ENCODE peak calls at places on chromosomes 12 and 14, in seven cellular contexts. One of them, this sample, is unnamed.
A peak's percentile ranks its signal among the peaks of the same experiment; 100 is the strongest.

GRCh38 chr14:94394594-94395305 is 6.3 kb upstream of the SERPINA1 start:
- DNase-seq in GM06990: no peak
- DNase-seq in lung: peak; percentile 69
- DNase-seq in dorsolateral prefrontal cortex: no peak
- DNase-seq in cardiac muscle cell: no peak
- DNase-seq in lower leg skin: peak; percentile 51
- DNase-seq in neural crest cell: no peak
- DNase-seq in this sample: no peak

GRCh38 chr14:52069617-52070431 is 965 bp upstream of the NID2 start:
- DNase-seq in GM06990: peak; percentile 6
- DNase-seq in lung: no peak
- DNase-seq in dorsolateral prefrontal cortex: no peak
- DNase-seq in cardiac muscle cell: peak; percentile 47
- DNase-seq in lower leg skin: no peak
- DNase-seq in neural crest cell: no peak
- DNase-seq in this sample: no peak

GRCh38 chr12:23803547-23803946 is 145.9 kb downstream of the SOX5 start:
- DNase-seq in GM06990: no peak
- DNase-seq in lung: no peak
- DNase-seq in dorsolateral prefrontal cortex: no peak
- DNase-seq in cardiac muscle cell: no peak
- DNase-seq in lower leg skin: no peak
- DNase-seq in neural crest cell: no peak
- DNase-seq in this sample: no peak

GRCh38 chr12:130739571-130739970 is 23.5 kb upstream of the RIMBP2 start:
- DNase-seq in GM06990: no peak
- DNase-seq in lung: no peak
- DNase-seq in dorsolateral prefrontal cortex: no peak
- DNase-seq in cardiac muscle cell: no peak
- DNase-seq in lower leg skin: no peak
- DNase-seq in neural crest cell: no peak
- DNase-seq in this sample: no peak

GRCh38 chr14:81737938-81738337 is 204.3 kb upstream of the SEL1L start:
- DNase-seq in GM06990: no peak
- DNase-seq in lung: no peak
- DNase-seq in dorsolateral prefrontal cortex: no peak
- DNase-seq in cardiac muscle cell: no peak
- DNase-seq in lower leg skin: no peak
- DNase-seq in neural crest cell: no peak
- DNase-seq in this sample: no peak

GRCh38 chr12:63841611-63842010 is 2.9 kb upstream of the SRGAP1 start:
- DNase-seq in GM06990: no peak
- DNase-seq in lung: no peak
- DNase-seq in dorsolateral prefrontal cortex: no peak
- DNase-seq in cardiac muscle cell: no peak
- DNase-seq in lower leg skin: no peak
- DNase-seq in neural crest cell: no peak
- DNase-seq in this sample: no peak

GRCh38 chr14:79281244-79282199 is 929.8 kb downstream of the DIO2 start:
- DNase-seq in GM06990: no peak
- DNase-seq in lung: no peak
- DNase-seq in dorsolateral prefrontal cortex: no peak
- DNase-seq in cardiac muscle cell: peak; percentile 34
- DNase-seq in lower leg skin: no peak
- DNase-seq in neural crest cell: no peak
- DNase-seq in this sample: no peak

GRCh38 chr14:71753976-71754375 is 178.3 kb upstream of the RGS6 start:
- DNase-seq in GM06990: no peak
- DNase-seq in lung: no peak
- DNase-seq in dorsolateral prefrontal cortex: no peak
- DNase-seq in cardiac muscle cell: no peak
- DNase-seq in lower leg skin: no peak
- DNase-seq in neural crest cell: no peak
- DNase-seq in this sample: peak; percentile 73

GRCh38 chr14:30681752-30682355 is 59.7 kb downstream of the SCFD1 start:
- DNase-seq in GM06990: no peak
- DNase-seq in lung: no peak
- DNase-seq in dorsolateral prefrontal cortex: no peak
- DNase-seq in cardiac muscle cell: peak; percentile 5
- DNase-seq in lower leg skin: no peak
- DNase-seq in neural crest cell: no peak
- DNase-seq in this sample: no peak

GRCh38 chr14:99260652-99261551 is 11.1 kb downstream of the BCL11B start:
- DNase-seq in GM06990: no peak
- DNase-seq in lung: no peak
- DNase-seq in dorsolateral prefrontal cortex: no peak
- DNase-seq in cardiac muscle cell: no peak
- DNase-seq in lower leg skin: peak; percentile 17
- DNase-seq in neural crest cell: no peak
- DNase-seq in this sample: no peak

GRCh38 chr12:55843431-55843830 is 695 bp upstream of the MMP19 start:
- DNase-seq in GM06990: no peak
- DNase-seq in lung: no peak
- DNase-seq in dorsolateral prefrontal cortex: no peak
- DNase-seq in cardiac muscle cell: no peak
- DNase-seq in lower leg skin: no peak
- DNase-seq in neural crest cell: no peak
- DNase-seq in this sample: no peak

GRCh38 chr12:52953181-52953841 is 4.4 kb downstream of the KRT18 start:
- DNase-seq in GM06990: no peak
- DNase-seq in lung: no peak
- DNase-seq in dorsolateral prefrontal cortex: no peak
- DNase-seq in cardiac muscle cell: no peak
- DNase-seq in lower leg skin: no peak
- DNase-seq in neural crest cell: no peak
- DNase-seq in this sample: no peak

GRCh38 chr14:62280366-62280765 is 518.1 kb downstream of the SNAPC1 start:
- DNase-seq in GM06990: no peak
- DNase-seq in lung: no peak
- DNase-seq in dorsolateral prefrontal cortex: no peak
- DNase-seq in cardiac muscle cell: no peak
- DNase-seq in lower leg skin: no peak
- DNase-seq in neural crest cell: no peak
- DNase-seq in this sample: no peak

GRCh38 chr12:112408621-112409020 is 784 bp downstream of the RPL6 start:
- DNase-seq in GM06990: no peak
- DNase-seq in lung: no peak
- DNase-seq in dorsolateral prefrontal cortex: no peak
- DNase-seq in cardiac muscle cell: no peak
- DNase-seq in lower leg skin: no peak
- DNase-seq in neural crest cell: no peak
- DNase-seq in this sample: no peak

GRCh38 chr14:95314609-95315008 is 5.1 kb downstream of the CLMN start:
- DNase-seq in GM06990: no peak
- DNase-seq in lung: no peak
- DNase-seq in dorsolateral prefrontal cortex: no peak
- DNase-seq in cardiac muscle cell: no peak
- DNase-seq in lower leg skin: no peak
- DNase-seq in neural crest cell: no peak
- DNase-seq in this sample: no peak

GRCh38 chr14:38721822-38722431 is 381.1 kb downstream of the SEC23A start:
- DNase-seq in GM06990: no peak
- DNase-seq in lung: peak; percentile 51
- DNase-seq in dorsolateral prefrontal cortex: peak; percentile 46
- DNase-seq in cardiac muscle cell: peak; percentile 68
- DNase-seq in lower leg skin: peak; percentile 51
- DNase-seq in neural crest cell: peak; percentile 54
- DNase-seq in this sample: no peak

GRCh38 chr12:58310368-58310767 is 369.0 kb downstream of the ATP23 start:
- DNase-seq in GM06990: no peak
- DNase-seq in lung: no peak
- DNase-seq in dorsolateral prefrontal cortex: no peak
- DNase-seq in cardiac muscle cell: no peak
- DNase-seq in lower leg skin: no peak
- DNase-seq in neural crest cell: no peak
- DNase-seq in this sample: no peak

GRCh38 chr12:42296503-42297109 is 29.3 kb downstream of the ZCRB1 start:
- DNase-seq in GM06990: peak; percentile 15
- DNase-seq in lung: no peak
- DNase-seq in dorsolateral prefrontal cortex: no peak
- DNase-seq in cardiac muscle cell: no peak
- DNase-seq in lower leg skin: no peak
- DNase-seq in neural crest cell: no peak
- DNase-seq in this sample: no peak
- TF ChIP-seq CTCF in GM06990: peak; percentile 55
- TF ChIP-seq CTCF in lung: no peak
- TF ChIP-seq CTCF in dorsolateral prefrontal cortex: peak; percentile 17
- TF ChIP-seq CTCF in cardiac muscle cell: peak; percentile 43
- TF ChIP-seq CTCF in lower leg skin: no peak
- TF ChIP-seq CTCF in neural crest cell: peak; percentile 56
- TF ChIP-seq CTCF in this sample: peak; percentile 41

DNA sequence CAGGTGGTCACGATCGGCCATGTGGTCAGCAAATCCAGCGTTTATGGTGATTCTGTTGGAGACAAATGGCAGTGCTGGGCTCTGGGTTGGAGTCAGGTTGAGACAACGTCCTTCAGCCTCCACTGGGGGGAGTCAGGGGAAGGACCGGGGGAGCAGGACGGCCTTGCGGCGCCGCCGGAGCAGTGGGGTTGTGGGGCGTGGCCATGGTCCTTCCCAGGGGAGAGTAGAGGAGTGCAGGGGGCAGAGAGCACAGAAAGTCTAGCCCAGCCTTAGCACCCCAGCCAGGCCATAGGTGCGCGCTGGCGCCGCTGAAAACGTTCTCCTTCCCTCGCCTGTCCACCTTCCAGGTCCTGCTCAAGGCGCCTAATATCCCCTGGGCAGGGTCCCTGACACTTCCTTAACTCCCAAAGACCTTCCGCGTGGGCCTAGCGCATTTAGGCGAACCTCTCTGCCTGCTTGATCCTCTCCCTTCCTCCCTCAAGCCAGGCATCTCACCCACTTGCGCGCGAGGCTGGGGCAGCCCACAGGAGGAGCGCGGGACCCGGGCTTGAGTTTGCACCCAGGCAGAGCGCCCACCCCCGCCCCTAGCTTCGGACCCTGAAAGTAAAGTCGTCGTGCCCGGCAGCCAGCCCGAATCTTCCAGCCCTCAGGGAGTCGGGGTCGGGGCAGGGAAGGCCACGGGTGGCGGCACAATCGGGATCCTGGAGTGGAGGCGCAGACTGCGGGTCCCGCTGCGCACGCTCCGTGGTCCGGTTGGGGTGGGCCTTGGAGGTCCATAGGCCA is 3.1 kb upstream of the KIF26A start:
- DNase-seq in GM06990: no peak
- DNase-seq in lung: no peak
- DNase-seq in dorsolateral prefrontal cortex: peak; percentile 47
- DNase-seq in cardiac muscle cell: peak; percentile 52
- DNase-seq in lower leg skin: no peak
- DNase-seq in neural crest cell: peak; percentile 55
- DNase-seq in this sample: no peak
- TF ChIP-seq CTCF in GM06990: no peak
- TF ChIP-seq CTCF in lung: no peak
- TF ChIP-seq CTCF in dorsolateral prefrontal cortex: peak; percentile 23
- TF ChIP-seq CTCF in cardiac muscle cell: peak; percentile 25
- TF ChIP-seq CTCF in lower leg skin: no peak
- TF ChIP-seq CTCF in neural crest cell: peak; percentile 51
- TF ChIP-seq CTCF in this sample: peak; percentile 32

DNA sequence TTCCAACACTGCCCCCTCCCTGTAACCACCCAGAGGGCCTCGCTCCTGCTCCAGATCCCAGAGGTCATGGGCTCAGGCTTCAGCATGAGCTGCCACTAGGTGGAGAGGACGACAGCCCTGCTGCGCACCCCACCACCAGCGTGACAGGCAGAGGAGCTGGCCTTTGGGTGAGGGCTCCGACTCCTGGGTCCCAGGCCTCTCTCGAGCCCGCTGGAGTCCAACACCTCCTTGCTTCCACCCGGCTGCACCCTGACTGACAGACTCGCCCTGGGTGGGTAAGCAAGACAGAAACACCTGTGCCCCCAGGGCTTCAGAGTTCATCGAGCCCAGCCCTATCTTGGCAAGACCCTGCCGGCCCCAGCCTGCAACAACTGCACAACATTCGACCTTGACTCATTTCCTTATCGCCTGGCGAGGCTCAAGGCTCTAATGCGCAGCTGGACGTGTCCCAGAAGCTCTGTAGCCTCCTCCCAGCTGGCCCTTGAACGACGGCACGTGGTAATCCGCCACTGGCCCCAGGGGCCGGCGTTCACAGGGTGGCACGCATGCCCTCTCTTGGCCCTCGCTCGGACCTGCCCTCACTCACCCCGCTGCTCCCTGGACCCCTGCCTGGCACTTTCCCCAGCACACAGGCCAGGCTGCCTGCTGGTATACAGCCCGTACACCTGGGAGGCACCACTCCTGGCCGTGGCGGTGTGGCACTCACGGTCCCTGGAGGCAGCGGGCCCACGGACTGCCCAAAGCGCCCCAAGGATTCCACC is 28.0 kb downstream of the VPS37B start:
- DNase-seq in GM06990: no peak
- DNase-seq in lung: no peak
- DNase-seq in dorsolateral prefrontal cortex: peak; percentile 54
- DNase-seq in cardiac muscle cell: no peak
- DNase-seq in lower leg skin: no peak
- DNase-seq in neural crest cell: no peak
- DNase-seq in this sample: no peak
- TF ChIP-seq CTCF in GM06990: peak; percentile 7
- TF ChIP-seq CTCF in lung: no peak
- TF ChIP-seq CTCF in dorsolateral prefrontal cortex: peak; percentile 47
- TF ChIP-seq CTCF in cardiac muscle cell: peak; percentile 9
- TF ChIP-seq CTCF in lower leg skin: no peak
- TF ChIP-seq CTCF in neural crest cell: peak; percentile 38
- TF ChIP-seq CTCF in this sample: no peak

GRCh38 chr12:48045965-48046364 is 41.7 kb upstream of the COL2A1 start:
- DNase-seq in GM06990: no peak
- DNase-seq in lung: no peak
- DNase-seq in dorsolateral prefrontal cortex: no peak
- DNase-seq in cardiac muscle cell: no peak
- DNase-seq in lower leg skin: no peak
- DNase-seq in neural crest cell: no peak
- DNase-seq in this sample: no peak

GRCh38 chr12:48053883-48054282 is 49.6 kb upstream of the COL2A1 start:
- DNase-seq in GM06990: no peak
- DNase-seq in lung: no peak
- DNase-seq in dorsolateral prefrontal cortex: no peak
- DNase-seq in cardiac muscle cell: no peak
- DNase-seq in lower leg skin: no peak
- DNase-seq in neural crest cell: no peak
- DNase-seq in this sample: no peak

GRCh38 chr12:48053122-48053521 is 48.8 kb upstream of the COL2A1 start:
- DNase-seq in GM06990: no peak
- DNase-seq in lung: no peak
- DNase-seq in dorsolateral prefrontal cortex: no peak
- DNase-seq in cardiac muscle cell: no peak
- DNase-seq in lower leg skin: no peak
- DNase-seq in neural crest cell: no peak
- DNase-seq in this sample: no peak

GRCh38 chr12:48051681-48052080 is 47.4 kb upstream of the COL2A1 start:
- DNase-seq in GM06990: no peak
- DNase-seq in lung: no peak
- DNase-seq in dorsolateral prefrontal cortex: no peak
- DNase-seq in cardiac muscle cell: no peak
- DNase-seq in lower leg skin: no peak
- DNase-seq in neural crest cell: no peak
- DNase-seq in this sample: no peak

DNA sequence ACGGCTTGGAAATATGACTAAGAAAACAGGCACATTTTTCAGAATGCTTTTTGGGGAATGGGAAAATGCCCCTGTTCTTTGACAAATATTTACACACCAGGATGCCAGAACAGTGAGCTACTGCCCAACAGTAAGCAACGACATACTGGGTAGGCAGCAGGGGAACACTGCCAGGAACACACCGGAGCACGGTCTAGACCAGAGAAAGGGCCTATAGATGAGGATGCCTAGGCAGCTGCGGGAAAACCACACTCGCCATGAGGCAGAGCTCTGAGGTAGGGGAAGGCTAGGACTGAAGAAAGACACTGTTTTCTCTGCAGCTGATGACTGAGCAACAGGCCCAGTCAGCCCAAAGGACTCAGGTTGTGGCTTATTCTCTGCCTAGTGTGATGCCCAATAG is 45.9 kb upstream of the COL2A1 start:
- DNase-seq in GM06990: no peak
- DNase-seq in lung: no peak
- DNase-seq in dorsolateral prefrontal cortex: no peak
- DNase-seq in cardiac muscle cell: no peak
- DNase-seq in lower leg skin: no peak
- DNase-seq in neural crest cell: no peak
- DNase-seq in this sample: no peak
- TF ChIP-seq CTCF in GM06990: no peak
- TF ChIP-seq CTCF in lung: no peak
- TF ChIP-seq CTCF in dorsolateral prefrontal cortex: no peak
- TF ChIP-seq CTCF in cardiac muscle cell: no peak
- TF ChIP-seq CTCF in lower leg skin: no peak
- TF ChIP-seq CTCF in neural crest cell: no peak
- TF ChIP-seq CTCF in this sample: no peak

This sample was measured in osteocyte.